ENCODE peak calls at places on chromosome 15, in ten cellular contexts. M is HCT116, S is Panc1, C is breast epithelium, Y is GM12891, B is endothelial cell of umbilical vein, W is stomach, A is GM12878, L is transverse colon, I is HL-60. F is an unnamed sample.

GRCh38 chr15:33059184-33059583 is 135.3 kb downstream of the FMN1 start:
- DNase-seq in C (no peak), L (no peak), Y (no peak), B (peak; percentile 7), M (no peak), I (no peak), S (no peak), W (no peak), A (no peak), F (no peak)

GRCh38 chr15:68802373-68802772 is 18.3 kb downstream of the ANP32A start:
- DNase-seq in I (no peak), S (no peak), W (no peak), C (no peak), Y (no peak), M (no peak), A (no peak), B (no peak), L (no peak), F (no peak)

GRCh38 chr15:36430280-36430679 is 149.1 kb upstream of the CDIN1 start:
- DNase-seq in W (no peak), S (no peak), Y (no peak), L (no peak), I (no peak), A (no peak), C (no peak), B (no peak), M (no peak), F (no peak)

GRCh38 chr15:55649058-55649423 is 60.9 kb upstream of the PYGO1 start:
- DNase-seq in B (no peak), Y (no peak), W (no peak), M (no peak), L (no peak), S (no peak), I (no peak), C (no peak), A (no peak), F (no peak)

GRCh38 chr15:78570710-78571109 is 5.4 kb downstream of the CHRNA5 start:
- DNase-seq in W (no peak), Y (no peak), C (no peak), L (no peak), S (no peak), B (no peak), M (no peak), I (no peak), A (no peak), F (no peak)

GRCh38 chr15:29132110-29132420 is 137.6 kb downstream of the NSMCE3 start:
- DNase-seq in S (no peak), M (no peak), L (no peak), B (no peak), W (no peak), C (peak; percentile 50), A (no peak), I (no peak), Y (no peak), F (peak; percentile 56)

GRCh38 chr15:87619161-87619960 is 637.2 kb downstream of the NTRK3 start:
- DNase-seq in B (peak; percentile 73), A (no peak), S (no peak), M (no peak), W (no peak), L (no peak), Y (no peak), C (no peak), I (no peak), F (no peak)

GRCh38 chr15:29102911-29103824 is 166.5 kb downstream of the NSMCE3 start:
- DNase-seq in C (no peak), I (no peak), A (no peak), B (no peak), W (no peak), Y (no peak), M (no peak), S (no peak), L (no peak), F (no peak)

GRCh38 chr15:85649372-85649771 is 145.4 kb downstream of the KLHL25 start:
- DNase-seq in M (no peak), Y (no peak), L (no peak), B (peak; percentile 70), W (no peak), I (peak; percentile 45), A (no peak), C (no peak), S (peak; percentile 36), F (no peak)

GRCh38 chr15:77040673-77041072 is 30.2 kb downstream of the TSPAN3 start:
- DNase-seq in B (peak; percentile 36), C (no peak), W (no peak), Y (no peak), S (no peak), M (no peak), I (no peak), L (no peak), A (no peak), F (no peak)

DNA sequence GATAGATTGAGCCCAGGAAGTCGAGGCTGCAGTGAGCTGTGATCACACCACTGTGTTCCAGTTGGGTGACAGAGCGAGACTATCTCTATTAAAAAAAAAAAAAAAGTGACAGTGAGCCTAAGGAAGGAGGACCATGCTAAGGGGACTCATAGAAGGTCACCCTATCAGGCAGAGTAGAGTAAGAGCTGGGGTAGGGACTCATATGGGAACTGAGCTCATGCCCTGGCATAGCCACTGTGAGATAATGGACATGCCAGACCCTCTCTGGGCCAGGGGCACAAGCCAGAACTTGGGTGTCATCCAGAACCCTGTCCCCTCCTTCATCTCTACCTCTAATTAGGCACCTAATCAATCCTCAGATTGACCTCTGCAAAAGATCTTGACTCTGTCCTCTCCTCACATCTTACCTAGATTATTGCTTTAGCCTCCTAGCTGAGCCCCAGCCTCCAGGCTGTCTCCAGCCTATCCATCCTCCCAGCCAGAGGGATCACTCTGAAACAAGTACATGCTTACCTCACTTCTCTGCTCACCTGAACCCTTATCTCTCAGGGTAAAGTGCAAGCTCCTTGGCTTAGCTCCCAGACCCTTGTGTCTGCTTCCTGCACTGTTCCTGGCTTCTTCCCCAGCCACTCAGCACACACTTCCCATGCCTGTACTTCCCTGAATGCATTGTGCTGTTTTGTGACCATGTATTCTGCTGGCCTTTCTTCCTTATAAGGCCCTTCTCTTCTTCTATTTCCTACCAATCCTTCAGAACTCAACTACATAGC is 76.4 kb downstream of the DAPK2 start:
- DNase-seq in S (no peak), M (no peak), I (no peak), C (no peak), W (peak; percentile 89), B (peak; percentile 42), A (no peak), Y (no peak), L (peak; percentile 84), F (no peak)
- TF ChIP-seq POLR2AphosphoS5 in S (no peak), M (no peak), I (no peak), C (no peak), W (no peak), B (no peak), A (no peak), Y (no peak), L (peak; percentile 73), F (no peak)

GRCh38 chr15:51739056-51739455 is 1.6 kb upstream of the LYSMD2 start:
- DNase-seq in S (no peak), B (no peak), C (no peak), I (no peak), Y (no peak), L (no peak), A (no peak), M (no peak), W (no peak), F (no peak)
- TF ChIP-seq POLR2AphosphoS5 in S (no peak), B (no peak), C (no peak), I (no peak), Y (no peak), L (no peak), A (no peak), M (no peak), W (no peak), F (no peak)

GRCh38 chr15:46450810-46451182 is 816.0 kb downstream of the SQOR start:
- DNase-seq in C (no peak), W (no peak), L (no peak), Y (no peak), M (no peak), A (no peak), B (no peak), I (no peak), S (no peak), F (no peak)
- TF ChIP-seq POLR2AphosphoS5 in C (no peak), W (no peak), L (no peak), Y (no peak), M (no peak), A (no peak), B (no peak), I (no peak), S (no peak), F (no peak)

GRCh38 chr15:92733934-92734521 is 78.5 kb upstream of the FAM174B start:
- DNase-seq in M (no peak), C (no peak), S (no peak), I (no peak), A (no peak), W (no peak), Y (no peak), B (peak; percentile 34), L (no peak), F (no peak)
- TF ChIP-seq POLR2AphosphoS5 in M (no peak), C (no peak), S (no peak), I (no peak), A (no peak), W (no peak), Y (no peak), B (no peak), L (no peak), F (no peak)

GRCh38 chr15:63378946-63379345 is 2.7 kb downstream of the CA12 start:
- DNase-seq in L (no peak), Y (no peak), M (no peak), W (no peak), I (no peak), A (no peak), C (no peak), S (no peak), B (no peak), F (no peak)

GRCh38 chr15:63380828-63381282 is 791 bp downstream of the CA12 start:
- DNase-seq in Y (no peak), C (no peak), W (no peak), I (no peak), M (no peak), B (no peak), L (no peak), S (no peak), A (no peak), F (no peak)

GRCh38 chr15:63380151-63380827 is 1.4 kb downstream of the CA12 start:
- DNase-seq in C (no peak), W (no peak), B (no peak), I (no peak), S (no peak), A (no peak), M (no peak), L (no peak), Y (no peak), F (no peak)

GRCh38 chr15:63381301-63382192 is at the start of gene CA12:
- DNase-seq in I (no peak), W (peak; percentile 45), L (peak; percentile 77), M (no peak), A (no peak), B (peak; percentile 46), Y (no peak), C (peak; percentile 69), S (no peak), F (no peak)

GRCh38 chr15:63379492-63380150 is 2.0 kb downstream of the CA12 start:
- DNase-seq in B (no peak), L (no peak), C (no peak), I (no peak), A (no peak), M (no peak), W (no peak), S (no peak), Y (no peak), F (no peak)
- TF ChIP-seq POLR2AphosphoS5 in B (no peak), L (no peak), C (peak; percentile 19), I (no peak), A (no peak), M (no peak), W (no peak), S (no peak), Y (no peak), F (no peak)

GRCh38 chr15:38885477-38885952 is 320.9 kb upstream of the RASGRP1 start:
- DNase-seq in Y (no peak), C (no peak), L (no peak), W (no peak), A (no peak), S (no peak), M (no peak), B (no peak), I (no peak), F (no peak)
- TF ChIP-seq POLR2AphosphoS5 in Y (no peak), C (no peak), L (no peak), W (no peak), A (no peak), S (no peak), M (no peak), B (no peak), I (no peak), F (no peak)

F was measured in suprapubic skin.